ENCODE peak calls at places on chromosomes 4 and X, in six cellular contexts. B, C, G, R, L and S are unnamed samples.

GRCh38 chrX:123525131-123525725 is 207.6 kb downstream of the THOC2 start:
- DNase-seq in R (no peak), L (no peak), C (no peak), G (no peak), B (no peak), S (no peak)

GRCh38 chr4:620851-621261 is 4.5 kb upstream of the PDE6B start:
- DNase-seq in L (no peak), G (no peak), R (peak), C (no peak), B (no peak), S (no peak)

GRCh38 chrX:134144231-134144630 is 92.8 kb upstream of the CCDC160 start:
- DNase-seq in L (peak), R (no peak), C (no peak), G (no peak), B (peak), S (peak)

GRCh38 chrX:48520976-48521352 is 644 bp upstream of the EBP start:
- DNase-seq in B (no peak), C (no peak), R (no peak), L (no peak), G (peak), S (no peak)

GRCh38 chrX:97416461-97416860 is 532.8 kb downstream of the RPA4 start:
- DNase-seq in L (no peak), C (no peak), R (no peak), B (no peak), G (no peak), S (no peak)

GRCh38 chr4:75869100-75869499 is 33.2 kb downstream of the PPEF2 start:
- DNase-seq in G (no peak), L (no peak), R (no peak), B (no peak), C (no peak), S (no peak)

GRCh38 chr4:121555315-121556107 is 141.3 kb downstream of the ANXA5 start:
- DNase-seq in C (no peak), B (no peak), R (no peak), L (peak), G (no peak), S (peak)

GRCh38 chr4:167779280-167779679 is 313.1 kb upstream of the ANXA10 start:
- DNase-seq in C (no peak), G (no peak), B (no peak), R (no peak), L (no peak), S (no peak)

GRCh38 chr4:156575430-156576073 is 396.0 kb downstream of the PDGFC start:
- DNase-seq in B (no peak), C (no peak), L (peak), G (peak), R (peak), S (no peak)

GRCh38 chrX:15619053-15619772 is 18.5 kb upstream of the ACE2 start:
- DNase-seq in G (no peak), R (no peak), B (no peak), L (peak), C (no peak), S (peak)

GRCh38 chrX:154082396-154083133 is 15.0 kb downstream of the MECP2 start:
- DNase-seq in B (peak), C (no peak), G (no peak), R (no peak), L (peak), S (peak)

GRCh38 chr4:84870398-84871163 is 95.9 kb downstream of the WDFY3 start:
- DNase-seq in L (peak), R (peak), B (peak), C (no peak), G (peak), S (peak)

GRCh38 chrX:34559325-34559724 is 97.8 kb downstream of the TMEM47 start:
- DNase-seq in L (no peak), B (no peak), C (no peak), G (peak), R (peak), S (peak)

GRCh38 chr4:181949704-181950312 is 293.4 kb upstream of the TENM3 start:
- DNase-seq in B (no peak), C (no peak), L (no peak), R (peak), G (peak), S (no peak)

GRCh38 chrX:41923925-41924693 is 755 bp upstream of the CASK start:
- DNase-seq in B (peak), G (peak), L (peak), R (no peak), C (no peak), S (peak)

GRCh38 chr4:153176938-153177337 is 27.3 kb upstream of the TRIM2 start:
- DNase-seq in G (no peak), C (no peak), B (no peak), L (no peak), R (no peak), S (no peak)

GRCh38 chr4:155445306-155445705 is 68.5 kb upstream of the MAP9 start:
- DNase-seq in L (no peak), C (no peak), G (no peak), B (no peak), R (no peak), S (no peak)

GRCh38 chr4:85603437-85604336 is 128.7 kb downstream of the ARHGAP24 start:
- DNase-seq in C (no peak), B (peak), R (no peak), G (no peak), L (peak), S (no peak)

GRCh38 chrX:38845426-38845825 is 44.2 kb downstream of the MID1IP1 start:
- DNase-seq in R (no peak), C (no peak), L (no peak), G (no peak), B (no peak), S (no peak)

GRCh38 chrX:8783100-8784098 is 17.8 kb downstream of the FAM9A start:
- DNase-seq in B (no peak), L (peak), R (peak), C (no peak), G (peak), S (peak)

GRCh38 chr4:8411351-8412180 is 29.0 kb downstream of the ACOX3 start:
- DNase-seq in R (no peak), B (no peak), C (no peak), L (no peak), G (no peak), S (no peak)

GRCh38 chr4:1193206-1194027 is 21.0 kb upstream of the SPON2 start:
- DNase-seq in B (no peak), G (peak), L (no peak), R (no peak), C (no peak), S (no peak)

GRCh38 chr4:105991726-105992125 is 96.5 kb downstream of the NPNT start:
- DNase-seq in C (no peak), L (no peak), G (no peak), B (no peak), R (no peak), S (no peak)

GRCh38 chr4:6342530-6343293 is 73.1 kb downstream of the WFS1 start:
- DNase-seq in G (no peak), L (no peak), R (no peak), B (no peak), C (no peak), S (peak)

GRCh38 chr4:151099976-151100417 is 569 bp downstream of the RPS3A start:
- DNase-seq in B (no peak), C (no peak), G (no peak), R (no peak), L (peak), S (peak)

GRCh38 chr4:89939994-89940393 is 45.3 kb downstream of the MMRN1 start:
- DNase-seq in L (no peak), C (no peak), R (no peak), G (no peak), B (peak), S (no peak)

GRCh38 chrX:132216283-132216682 is 3.0 kb downstream of the RAP2C start:
- DNase-seq in B (peak), R (no peak), L (no peak), G (no peak), C (no peak), S (no peak)
- H3K9ac ChIP-seq in B (peak), R (no peak), L (no peak), G (peak), C (no peak), S (peak)

GRCh38 chr4:180296036-180296599 is 1947.1 kb upstream of the TENM3 start:
- DNase-seq in G (no peak), R (no peak), C (no peak), B (no peak), L (no peak), S (no peak)
- H2AK5ac ChIP-seq in G (no peak), R (no peak), C (no peak), B (no peak), L (no peak), S (no peak)

GRCh38 chr4:2994917-2995316 is 31.5 kb downstream of the GRK4 start:
- DNase-seq in B (no peak), G (no peak), R (no peak), C (no peak), L (no peak), S (no peak)
- H3K14ac ChIP-seq in B (no peak), G (no peak), R (no peak), C (no peak), L (no peak), S (no peak)

DNA sequence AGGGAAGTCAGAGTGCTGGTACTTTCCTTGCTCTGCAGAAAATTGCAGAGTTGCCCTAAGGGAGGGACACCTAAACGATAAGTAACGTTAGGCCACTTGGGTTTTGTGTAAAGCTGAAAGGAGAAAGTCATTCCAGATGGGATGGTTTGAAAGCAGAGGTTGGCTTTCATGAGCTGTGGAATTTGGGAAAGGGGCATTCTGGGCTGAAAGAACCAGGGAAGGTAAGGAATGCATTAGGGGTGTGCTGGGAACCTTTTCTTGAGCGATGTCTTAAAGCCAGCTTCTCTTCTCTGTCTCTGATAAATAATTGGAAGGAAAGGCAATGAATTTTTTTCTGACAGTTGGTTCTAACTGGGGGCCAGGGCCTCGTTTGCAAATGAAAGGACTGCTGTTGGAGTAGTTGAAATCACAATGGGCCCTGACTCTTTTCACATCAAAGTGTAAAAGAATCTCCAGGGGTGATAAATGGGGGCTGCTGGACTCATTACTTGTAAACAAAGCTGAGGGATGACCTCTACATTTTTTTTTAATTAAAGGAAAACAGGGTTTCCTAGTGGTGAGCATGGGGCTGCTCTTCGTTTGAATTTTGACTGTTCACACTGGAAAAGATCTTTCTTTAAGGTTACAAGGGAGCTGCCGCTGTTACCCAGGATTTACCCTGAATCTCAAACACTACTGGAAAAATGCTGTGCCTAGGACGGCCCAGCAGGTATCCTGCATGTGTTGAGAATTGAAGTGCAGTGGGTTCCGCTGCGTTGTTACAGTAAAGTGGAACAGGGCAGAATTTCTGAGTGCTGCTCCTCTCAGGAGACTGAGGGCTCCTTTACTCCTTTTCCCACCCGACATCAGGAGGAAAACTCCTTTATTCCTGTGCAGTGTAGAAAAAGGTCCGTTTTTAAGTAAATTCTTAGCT is 25.0 kb downstream of the AFF1 start:
- DNase-seq in L (peak), R (peak), B (peak), C (peak), G (peak), S (no peak)
- H3K9ac ChIP-seq in L (no peak), R (peak), B (no peak), C (peak), G (peak), S (peak)